ENCODE peak calls at places on chromosome 5, in seven cellular contexts. U is neuronal stem cell; A is uterus; X is GDM1; D is activated CD8-positive, alpha-beta T cell treated with anti-CD3 and anti-CD28 coated beads for 36 hours; R is HFFc6; T is AG04450. O is an unnamed sample.

GRCh38 chr5:107604990-107605389 is 65.7 kb downstream of the EFNA5 start:
- DNase-seq in U (no peak), X (no peak), R (no peak), A (no peak), D (no peak), T (no peak), O (no peak)

GRCh38 chr5:65913519-65913918 is 12.9 kb upstream of the ERBIN start:
- DNase-seq in D (no peak), R (no peak), U (no peak), A (no peak), X (no peak), T (no peak), O (no peak)

GRCh38 chr5:38462972-38463633 is 93.3 kb downstream of the LIFR start:
- DNase-seq in U (no peak), D (no peak), X (no peak), A (no peak), T (no peak), R (peak; percentile 38), O (no peak)

GRCh38 chr5:146071171-146071570 is 34.2 kb downstream of the PLAC8L1 start:
- DNase-seq in T (no peak), U (no peak), X (no peak), R (no peak), D (no peak), A (no peak), O (no peak)

GRCh38 chr5:109601736-109602135 is 88.0 kb upstream of the MAN2A1 start:
- DNase-seq in X (no peak), R (no peak), D (no peak), A (no peak), T (no peak), U (no peak), O (no peak)

GRCh38 chr5:84301535-84301934 is 83.1 kb downstream of the EDIL3 start:
- DNase-seq in A (no peak), T (no peak), R (no peak), U (no peak), X (no peak), D (no peak), O (no peak)

GRCh38 chr5:91089758-91090157 is 293.4 kb downstream of the ARRDC3 start:
- DNase-seq in D (no peak), A (no peak), T (no peak), U (no peak), R (no peak), X (no peak), O (no peak)

GRCh38 chr5:142800776-142801494 is 30.8 kb downstream of the ARHGAP26 start:
- DNase-seq in U (no peak), T (no peak), D (peak; percentile 74), X (no peak), R (no peak), A (no peak), O (peak; percentile 51)